ENCODE peak calls at places on chromosome 4, in nine cellular contexts. L, V, F, G, I, X, P, M and T are unnamed samples.

GRCh38 chr4:47831026-47831689 is 6.7 kb downstream of the CORIN start:
- DNase-seq in L (no peak), V (no peak), F (no peak), G (no peak), I (no peak), X (peak), P (no peak), M (no peak), T (no peak)

GRCh38 chr4:1368421-1369090 is 21.5 kb downstream of the UVSSA start:
- DNase-seq in L (no peak), V (no peak), F (no peak), G (no peak), I (peak), X (no peak), P (no peak), M (no peak), T (no peak)

GRCh38 chr4:118915468-118915867 is 26.8 kb downstream of the SYNPO2 start:
- DNase-seq in L (no peak), V (no peak), F (no peak), G (no peak), I (no peak), X (no peak), P (no peak), M (no peak), T (no peak)

GRCh38 chr4:40157444-40157843 is 39.4 kb upstream of the RHOH start:
- DNase-seq in L (no peak), V (no peak), F (no peak), G (no peak), I (no peak), X (no peak), P (no peak), M (no peak), T (no peak)

GRCh38 chr4:2182981-2183380 is 58.9 kb downstream of the HAUS3 start:
- DNase-seq in L (no peak), V (no peak), F (peak), G (no peak), I (no peak), X (no peak), P (no peak), M (no peak), T (no peak)

GRCh38 chr4:140937866-140938265 is 181.7 kb upstream of the TBC1D9 start:
- DNase-seq in L (no peak), V (no peak), F (peak), G (peak), I (no peak), X (no peak), P (no peak), M (no peak), T (no peak)

GRCh38 chr4:16206301-16206700 is 20.0 kb downstream of the TAPT1 start:
- DNase-seq in L (no peak), V (no peak), F (no peak), G (no peak), I (no peak), X (no peak), P (no peak), M (no peak), T (no peak)

GRCh38 chr4:25377572-25377882 is 464 bp downstream of the ANAPC4 start:
- DNase-seq in L (no peak), V (no peak), F (no peak), G (no peak), I (no peak), X (no peak), P (no peak), M (no peak), T (no peak)

GRCh38 chr4:173943547-173943946 is 339.9 kb downstream of the FBXO8 start:
- DNase-seq in L (no peak), V (no peak), F (no peak), G (no peak), I (no peak), X (no peak), P (no peak), M (no peak), T (no peak)

DNA sequence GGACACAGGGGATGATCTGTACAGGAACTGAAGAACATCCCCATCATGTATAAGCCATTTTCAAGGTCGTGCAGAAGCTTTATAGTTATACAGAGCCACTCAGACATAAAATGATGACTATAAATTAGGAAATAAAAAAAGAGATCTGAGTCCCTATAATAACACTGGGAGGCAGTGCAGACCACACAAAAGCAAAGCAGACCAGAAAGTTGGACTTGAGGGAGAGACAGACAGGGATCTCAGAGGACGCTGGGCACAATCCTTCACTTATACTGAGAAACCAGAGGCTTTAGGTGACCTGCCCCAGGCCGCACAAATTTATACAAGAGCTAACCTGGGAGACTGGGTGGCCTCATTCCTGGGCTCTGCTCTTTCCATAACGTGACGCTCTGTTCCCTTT is 70.5 kb downstream of the HADH start:
- DNase-seq in L (no peak), V (peak), F (peak), G (no peak), I (no peak), X (no peak), P (peak), M (no peak), T (no peak)
- TF ChIP-seq CTCF in L (no peak), V (peak), F (peak), G (peak), I (no peak), X (no peak), P (peak), M (peak), T (no peak)

GRCh38 chr4:5999830-6000365 is 18.3 kb downstream of the C4orf50 start:
- DNase-seq in L (no peak), V (no peak), F (no peak), G (no peak), I (peak), X (no peak), P (no peak), M (peak), T (no peak)
- TF ChIP-seq CTCF in L (no peak), V (no peak), F (no peak), G (no peak), I (no peak), X (no peak), P (no peak), M (no peak), T (no peak)

DNA sequence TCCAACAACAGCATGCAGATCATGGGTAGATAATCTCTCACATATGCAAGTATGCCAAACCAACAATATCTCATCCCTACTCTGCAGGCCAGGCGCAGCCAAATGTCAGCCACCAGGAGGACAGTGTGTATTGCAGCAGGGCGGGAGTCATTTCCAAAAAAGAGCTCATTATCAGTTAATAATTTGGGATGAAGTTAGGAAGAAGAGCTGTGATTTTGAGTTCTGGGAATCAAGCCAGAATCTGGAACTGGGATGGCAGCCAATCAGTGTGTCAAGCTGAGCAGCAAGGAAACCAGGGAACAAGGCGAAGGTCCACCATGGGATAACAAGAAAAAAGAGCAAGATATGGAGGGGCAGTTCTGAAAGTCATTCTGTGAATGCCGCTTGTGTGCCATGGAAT is 88.2 kb upstream of the CAMK2D start:
- DNase-seq in L (peak), V (no peak), F (peak), G (no peak), I (no peak), X (no peak), P (no peak), M (no peak), T (no peak)
- TF ChIP-seq CTCF in L (no peak), V (no peak), F (no peak), G (no peak), I (no peak), X (no peak), P (no peak), M (no peak), T (no peak)

DNA sequence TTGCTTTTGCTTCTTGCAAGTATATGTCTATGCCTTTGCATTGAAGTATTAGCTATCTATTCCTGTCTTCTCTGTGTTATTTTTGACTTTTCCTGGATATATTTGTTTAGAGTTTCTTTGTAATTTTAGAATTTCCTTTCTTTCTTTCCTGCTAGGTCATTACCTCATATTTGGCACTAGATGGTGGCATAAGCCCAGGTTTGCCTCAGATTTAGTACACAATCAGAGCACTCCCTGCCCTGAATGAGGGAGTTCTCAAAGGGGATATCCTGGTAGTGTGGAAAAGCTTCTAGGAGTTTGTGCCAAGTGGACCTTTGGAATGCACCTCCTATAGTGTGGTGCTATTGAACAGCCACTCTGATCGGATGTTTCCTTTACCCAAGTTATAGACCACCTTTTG is 181.6 kb downstream of the UGT8 start:
- DNase-seq in L (no peak), V (no peak), F (peak), G (no peak), I (no peak), X (peak), P (peak), M (no peak), T (no peak)
- TF ChIP-seq CTCF in L (no peak), V (no peak), F (peak), G (no peak), I (no peak), X (peak), P (peak), M (no peak), T (no peak)

GRCh38 chr4:152011469-152011868 is 250.7 kb upstream of the GATB start:
- DNase-seq in L (no peak), V (no peak), F (no peak), G (no peak), I (no peak), X (no peak), P (no peak), M (no peak), T (no peak)
- TF ChIP-seq CTCF in L (no peak), V (no peak), F (no peak), G (no peak), I (no peak), X (no peak), P (no peak), M (no peak), T (no peak)

GRCh38 chr4:23680616-23681518 is 209.0 kb downstream of the PPARGC1A start:
- DNase-seq in L (no peak), V (no peak), F (peak), G (no peak), I (no peak), X (no peak), P (no peak), M (no peak), T (no peak)
- TF ChIP-seq CTCF in L (no peak), V (no peak), F (no peak), G (peak), I (no peak), X (no peak), P (no peak), M (peak), T (no peak)